ENCODE peak calls at places on chromosome 6, in nine cellular contexts. One of them, this sample, is unnamed.

GRCh38 chr6:54283877-54284860 is 24.1 kb upstream of the TINAG start:
- DNase-seq in amniotic stem cell: no peak
- DNase-seq in HT-29: no peak
- DNase-seq in nephron progenitor cell: peak
- DNase-seq in AG08395: no peak
- DNase-seq in activated T-cell treated with anti-CD3 and anti-CD28 coated beads for 4 hours: no peak
- DNase-seq in HCT116: no peak
- DNase-seq in fibroblast of lung: no peak
- DNase-seq in brain pericyte: peak
- DNase-seq in this sample: no peak

GRCh38 chr6:87430499-87430898 is 22.7 kb downstream of the CFAP206 start:
- DNase-seq in amniotic stem cell: no peak
- DNase-seq in HT-29: no peak
- DNase-seq in nephron progenitor cell: no peak
- DNase-seq in AG08395: no peak
- DNase-seq in activated T-cell treated with anti-CD3 and anti-CD28 coated beads for 4 hours: no peak
- DNase-seq in HCT116: no peak
- DNase-seq in fibroblast of lung: no peak
- DNase-seq in brain pericyte: no peak
- DNase-seq in this sample: no peak

GRCh38 chr6:147202516-147203310 is 1.5 kb upstream of the STXBP5 start:
- DNase-seq in amniotic stem cell: peak
- DNase-seq in HT-29: peak
- DNase-seq in nephron progenitor cell: peak
- DNase-seq in AG08395: peak
- DNase-seq in activated T-cell treated with anti-CD3 and anti-CD28 coated beads for 4 hours: peak
- DNase-seq in HCT116: peak
- DNase-seq in fibroblast of lung: peak
- DNase-seq in brain pericyte: peak
- DNase-seq in this sample: peak

GRCh38 chr6:74971631-74972030 is 234.2 kb downstream of the COL12A1 start:
- DNase-seq in amniotic stem cell: no peak
- DNase-seq in HT-29: no peak
- DNase-seq in nephron progenitor cell: no peak
- DNase-seq in AG08395: peak
- DNase-seq in activated T-cell treated with anti-CD3 and anti-CD28 coated beads for 4 hours: no peak
- DNase-seq in HCT116: no peak
- DNase-seq in fibroblast of lung: no peak
- DNase-seq in brain pericyte: no peak
- DNase-seq in this sample: no peak

GRCh38 chr6:136647363-136647763 is 97.1 kb upstream of the MAP7 start:
- DNase-seq in amniotic stem cell: no peak
- DNase-seq in HT-29: no peak
- DNase-seq in nephron progenitor cell: no peak
- DNase-seq in AG08395: peak
- DNase-seq in activated T-cell treated with anti-CD3 and anti-CD28 coated beads for 4 hours: peak
- DNase-seq in HCT116: no peak
- DNase-seq in fibroblast of lung: peak
- DNase-seq in brain pericyte: no peak
- DNase-seq in this sample: no peak

GRCh38 chr6:35299674-35300073 is 2.1 kb downstream of the DEF6 start:
- DNase-seq in amniotic stem cell: no peak
- DNase-seq in HT-29: no peak
- DNase-seq in nephron progenitor cell: no peak
- DNase-seq in AG08395: no peak
- DNase-seq in activated T-cell treated with anti-CD3 and anti-CD28 coated beads for 4 hours: no peak
- DNase-seq in HCT116: no peak
- DNase-seq in fibroblast of lung: no peak
- DNase-seq in brain pericyte: no peak
- DNase-seq in this sample: no peak

GRCh38 chr6:141140905-141141304 is 991.8 kb upstream of the GJE1 start:
- DNase-seq in amniotic stem cell: no peak
- DNase-seq in HT-29: no peak
- DNase-seq in nephron progenitor cell: no peak
- DNase-seq in AG08395: no peak
- DNase-seq in activated T-cell treated with anti-CD3 and anti-CD28 coated beads for 4 hours: no peak
- DNase-seq in HCT116: no peak
- DNase-seq in fibroblast of lung: no peak
- DNase-seq in brain pericyte: no peak
- DNase-seq in this sample: no peak

GRCh38 chr6:112827793-112828192 is 480.7 kb downstream of the RFPL4B start:
- DNase-seq in amniotic stem cell: no peak
- DNase-seq in HT-29: no peak
- DNase-seq in nephron progenitor cell: no peak
- DNase-seq in AG08395: peak
- DNase-seq in activated T-cell treated with anti-CD3 and anti-CD28 coated beads for 4 hours: no peak
- DNase-seq in HCT116: no peak
- DNase-seq in fibroblast of lung: peak
- DNase-seq in brain pericyte: no peak
- DNase-seq in this sample: no peak

GRCh38 chr6:84018453-84019061 is 15.0 kb upstream of the MRAP2 start:
- DNase-seq in amniotic stem cell: no peak
- DNase-seq in HT-29: no peak
- DNase-seq in nephron progenitor cell: no peak
- DNase-seq in AG08395: no peak
- DNase-seq in activated T-cell treated with anti-CD3 and anti-CD28 coated beads for 4 hours: no peak
- DNase-seq in HCT116: peak
- DNase-seq in fibroblast of lung: no peak
- DNase-seq in brain pericyte: no peak
- DNase-seq in this sample: no peak

GRCh38 chr6:38867726-38868125 is 152.6 kb downstream of the DNAH8 start:
- DNase-seq in amniotic stem cell: no peak
- DNase-seq in HT-29: no peak
- DNase-seq in nephron progenitor cell: no peak
- DNase-seq in AG08395: no peak
- DNase-seq in activated T-cell treated with anti-CD3 and anti-CD28 coated beads for 4 hours: no peak
- DNase-seq in HCT116: no peak
- DNase-seq in fibroblast of lung: no peak
- DNase-seq in brain pericyte: no peak
- DNase-seq in this sample: no peak

This sample was measured in NCI-H146.